ENCODE peak calls at places on chromosomes 2 and 18, in eight cellular contexts. D, G, Y, I, C, N, O and W are unnamed samples. For H3K9me3, the result is how much of the 10 kb centered on the place peaks cover.

GRCh38 chr2:109136542-109136941 is 7.5 kb downstream of the SH3RF3 start:
- DNase-seq in O (no peak), G (no peak), D (no peak), I (no peak), Y (no peak), C (no peak), N (no peak), W (no peak)

GRCh38 chr2:127097841-127098651 is 8.9 kb downstream of the BIN1 start:
- DNase-seq in N (no peak), O (no peak), D (no peak), I (no peak), C (peak), G (no peak), Y (no peak), W (no peak)

GRCh38 chr18:36580266-36580665 is 248.5 kb downstream of the TPGS2 start:
- DNase-seq in G (no peak), Y (no peak), N (no peak), O (no peak), D (no peak), I (no peak), C (no peak), W (no peak)

GRCh38 chr18:57084331-57085298 is 62.3 kb upstream of the BOD1L2 start:
- DNase-seq in Y (no peak), N (no peak), O (no peak), C (no peak), I (no peak), D (no peak), G (no peak), W (no peak)

GRCh38 chr18:76005632-76006031 is 489.4 kb downstream of the ZNF516 start:
- DNase-seq in O (no peak), Y (no peak), G (no peak), D (no peak), I (no peak), C (no peak), N (no peak), W (no peak)

GRCh38 chr2:10873790-10874437 is 37.8 kb upstream of the KCNF1 start:
- DNase-seq in D (no peak), I (no peak), Y (no peak), G (no peak), O (no peak), N (no peak), C (no peak), W (no peak)

GRCh38 chr2:85438291-85439110 is 20.0 kb downstream of the SH2D6 start:
- DNase-seq in I (no peak), C (peak), G (no peak), Y (no peak), O (no peak), N (no peak), D (peak), W (no peak)

GRCh38 chr2:46644690-46645385 is 165.5 kb downstream of the TMEM247 start:
- DNase-seq in G (no peak), N (no peak), D (no peak), Y (no peak), I (no peak), O (no peak), C (no peak), W (no peak)

GRCh38 chr18:24633121-24633520 is 172.7 kb downstream of the HRH4 start:
- DNase-seq in D (no peak), N (no peak), O (no peak), G (no peak), I (no peak), Y (no peak), C (no peak), W (no peak)

GRCh38 chr2:240196716-240197438 is 56.4 kb upstream of the OTOS start:
- DNase-seq in C (peak), N (no peak), I (no peak), O (peak), D (peak), G (no peak), Y (no peak), W (no peak)

GRCh38 chr18:65938592-65939372 is 188.0 kb downstream of the CDH7 start:
- DNase-seq in Y (no peak), D (no peak), C (no peak), N (no peak), O (no peak), I (peak), G (no peak), W (no peak)

GRCh38 chr2:12321886-12322285 is 394.9 kb upstream of the TRIB2 start:
- DNase-seq in O (no peak), N (no peak), I (no peak), Y (no peak), C (no peak), G (no peak), D (no peak), W (no peak)

GRCh38 chr2:127829845-127830246 is 18.9 kb upstream of the WDR33 start:
- DNase-seq in G (no peak), Y (peak), O (peak), D (peak), N (peak), I (no peak), C (no peak), W (peak)

GRCh38 chr2:218658671-218659257 is 659 bp downstream of the ZNF142 start:
- DNase-seq in C (no peak), D (peak), N (peak), O (peak), G (no peak), Y (peak), I (no peak), W (no peak)

GRCh38 chr2:128622371-128622770 is 303.7 kb upstream of the HS6ST1 start:
- DNase-seq in I (no peak), N (no peak), C (peak), O (no peak), Y (no peak), G (no peak), D (no peak), W (no peak)

GRCh38 chr2:151637284-151637781 is 96.9 kb downstream of the NEB start:
- DNase-seq in C (no peak), O (peak), I (no peak), Y (peak), G (no peak), D (no peak), N (peak), W (peak)

GRCh38 chr2:219523031-219523671 is 8.9 kb downstream of the ASIC4 start:
- DNase-seq in G (no peak), C (no peak), I (no peak), D (no peak), N (no peak), Y (no peak), O (no peak), W (no peak)

GRCh38 chr2:48425402-48425801 is 104.6 kb upstream of the STON1 start:
- DNase-seq in I (no peak), D (no peak), Y (no peak), C (no peak), G (no peak), O (no peak), N (no peak), W (no peak)

GRCh38 chr18:79355433-79356335 is 40.0 kb upstream of the NFATC1 start:
- DNase-seq in Y (no peak), D (no peak), I (no peak), N (no peak), G (no peak), C (no peak), O (no peak), W (no peak)

GRCh38 chr2:177738461-177739234 is 333.9 kb downstream of the PDE11A start:
- DNase-seq in I (no peak), D (no peak), Y (no peak), N (no peak), G (no peak), O (no peak), C (no peak), W (no peak)

GRCh38 chr2:55587-56448 is 9.5 kb upstream of the FAM110C start:
- DNase-seq in Y (no peak), D (no peak), C (no peak), G (no peak), I (no peak), O (no peak), N (no peak), W (no peak)

GRCh38 chr2:189046275-189046674 is 72.1 kb downstream of the COL3A1 start:
- DNase-seq in N (no peak), I (no peak), O (no peak), C (no peak), D (no peak), G (no peak), Y (no peak), W (no peak)

GRCh38 chr18:59787998-59788875 is 91.0 kb upstream of the CCBE1 start:
- DNase-seq in Y (no peak), C (no peak), I (no peak), N (no peak), O (no peak), G (no peak), D (no peak), W (no peak)

GRCh38 chr2:28224648-28225471 is 167.8 kb upstream of the FOSL2 start:
- DNase-seq in G (peak), D (no peak), C (no peak), O (no peak), I (no peak), Y (no peak), N (no peak), W (no peak)

GRCh38 chr2:3611611-3612010 is 16.7 kb downstream of the COLEC11 start:
- DNase-seq in C (peak), N (no peak), I (no peak), O (no peak), G (no peak), Y (no peak), D (peak), W (no peak)

GRCh38 chr2:235724964-235725603 is 231.2 kb downstream of the AGAP1 start:
- DNase-seq in D (peak), O (no peak), I (peak), Y (no peak), N (no peak), G (no peak), C (no peak), W (no peak)

GRCh38 chr2:237574894-237575868 is 8.8 kb downstream of the PRLH start:
- DNase-seq in I (no peak), G (no peak), Y (no peak), O (no peak), C (peak), D (peak), N (no peak), W (no peak)

GRCh38 chr18:53947092-53947640 is 277.3 kb downstream of the MBD2 start:
- DNase-seq in D (no peak), O (no peak), N (no peak), I (no peak), Y (no peak), C (no peak), G (no peak), W (no peak)

GRCh38 chr2:29202819-29203495 is 87.7 kb downstream of the CLIP4 start:
- DNase-seq in G (no peak), Y (no peak), D (no peak), O (no peak), I (no peak), C (no peak), N (no peak), W (no peak)

GRCh38 chr18:77108001-77108692 is 24.4 kb downstream of the MBP start:
- DNase-seq in D (no peak), I (no peak), C (no peak), Y (no peak), N (no peak), O (no peak), G (peak), W (peak)

GRCh38 chr2:64876137-64876647 is 113.0 kb upstream of the SLC1A4 start:
- DNase-seq in Y (no peak), C (no peak), N (no peak), G (no peak), O (no peak), I (no peak), D (no peak), W (no peak)

GRCh38 chr2:64975232-64975791 is 13.9 kb upstream of the SLC1A4 start:
- DNase-seq in N (no peak), D (no peak), Y (no peak), G (peak), I (no peak), C (no peak), O (no peak), W (no peak)

GRCh38 chr2:27263287-27264252 is 723 bp upstream of the SLC30A3 start:
- DNase-seq in C (no peak), O (no peak), I (no peak), D (no peak), Y (no peak), N (no peak), G (no peak), W (no peak)

GRCh38 chr2:161681043-161681442 is 56.8 kb downstream of the SLC4A10 start:
- DNase-seq in C (no peak), G (no peak), Y (no peak), D (no peak), I (no peak), O (no peak), N (no peak), W (no peak)

GRCh38 chr2:167869200-167869599 is 378.2 kb downstream of the STK39 start:
- DNase-seq in D (no peak), Y (no peak), C (no peak), I (no peak), O (no peak), N (no peak), G (no peak), W (no peak)

GRCh38 chr18:36633961-36634412 is 194.8 kb downstream of the TPGS2 start:
- DNase-seq in G (no peak), O (no peak), I (no peak), D (no peak), C (no peak), Y (no peak), N (no peak), W (no peak)

GRCh38 chr2:68216454-68217310 is 35.6 kb downstream of the PPP3R1 start:
- DNase-seq in Y (no peak), I (no peak), C (no peak), O (no peak), N (no peak), G (no peak), D (no peak), W (no peak)
- H3K27ac ChIP-seq in Y (no peak), I (no peak), C (no peak), O (no peak), N (no peak), G (no peak), D (no peak), W (no peak)

GRCh38 chr18:13914756-13915155 is 580 bp downstream of the MC2R start:
- DNase-seq in I (no peak), N (no peak), Y (no peak), O (no peak), D (no peak), C (no peak), G (no peak), W (no peak)
- H3K9me3 ChIP-seq in I (under half), N (under half), Y (under half), O (under half), D (under half), C (under half), G (half or more), W (under half)

DNA sequence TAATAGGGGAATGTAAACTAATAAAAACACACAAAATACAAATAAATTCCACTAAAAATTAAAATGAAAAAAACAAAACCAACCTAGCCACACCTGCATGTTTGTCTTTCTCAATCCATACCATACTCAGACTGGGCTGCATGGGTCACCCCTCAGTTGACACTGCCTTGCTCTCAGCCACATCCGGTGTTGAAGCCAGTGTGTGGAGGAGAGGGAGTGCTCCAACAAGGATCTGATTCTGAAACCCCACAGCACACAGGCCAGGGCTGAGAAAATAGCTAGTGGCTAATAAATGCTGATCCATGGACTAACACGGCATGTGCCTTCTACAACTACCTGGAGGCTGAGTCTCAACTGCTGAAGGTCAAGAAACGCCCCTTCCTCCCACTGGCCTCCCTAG is 13.7 kb downstream of the RND3 start:
- DNase-seq in I (no peak), C (no peak), G (no peak), D (no peak), N (no peak), Y (no peak), O (no peak), W (no peak)
- H3K27ac ChIP-seq in I (no peak), C (no peak), G (peak), D (peak), N (no peak), Y (no peak), O (no peak), W (no peak)

DNA sequence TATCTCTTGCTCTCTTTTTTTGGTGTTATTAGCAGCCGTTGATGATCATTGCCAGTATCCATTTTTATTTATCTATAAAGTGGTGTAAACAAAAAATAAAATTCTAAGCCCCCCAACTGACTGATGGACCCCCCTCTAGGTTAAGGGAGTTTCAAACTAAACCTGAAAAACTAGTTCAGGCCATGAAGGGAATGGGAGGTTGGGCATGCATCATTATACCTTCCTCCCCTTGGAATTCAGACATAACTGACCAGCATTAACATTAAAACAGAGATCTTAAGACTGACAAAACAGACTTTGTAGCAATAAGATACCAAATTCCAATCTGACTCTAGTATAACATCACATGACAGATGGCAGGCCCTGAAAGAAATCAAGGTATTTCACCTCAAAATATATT is 20.2 kb downstream of the RALBP1 start:
- DNase-seq in N (no peak), C (no peak), D (no peak), Y (no peak), I (no peak), G (no peak), O (no peak), W (no peak)
- H3K9me3 ChIP-seq in N (under half), C (under half), D (under half), Y (under half), I (under half), G (under half), O (under half), W (under half)

GRCh38 chr18:12777543-12777942 is 74.7 kb downstream of the PSMG2 start:
- DNase-seq in G (no peak), C (peak), Y (no peak), O (no peak), D (no peak), I (no peak), N (no peak), W (no peak)
- H3K27ac ChIP-seq in G (no peak), C (no peak), Y (no peak), O (no peak), D (no peak), I (no peak), N (no peak), W (no peak)